ENCODE peak calls at places on chromosome 7, in six cellular contexts. T, I, P, K, E and V are unnamed samples.

GRCh38 chr7:154304231-154304630 is 252.0 kb downstream of the DPP6 start:
- DNase-seq in T (no peak), I (no peak), E (no peak), K (no peak), P (no peak), V (no peak)

GRCh38 chr7:216360-217300 is 24.3 kb downstream of the FAM20C start:
- DNase-seq in T (no peak), K (no peak), P (no peak), E (peak; percentile 89), I (no peak), V (no peak)

GRCh38 chr7:48158404-48158803 is 12.9 kb upstream of the ABCA13 start:
- DNase-seq in E (no peak), T (no peak), I (no peak), K (no peak), P (no peak), V (no peak)

GRCh38 chr7:73341877-73342276 is 13.9 kb downstream of the FKBP6 start:
- DNase-seq in K (no peak), E (no peak), T (no peak), P (no peak), I (no peak), V (no peak)

GRCh38 chr7:71484381-71484780 is 352.4 kb downstream of the GALNT17 start:
- DNase-seq in P (no peak), E (no peak), I (no peak), T (no peak), K (no peak), V (no peak)

GRCh38 chr7:921581-922333 is 32.7 kb downstream of the ADAP1 start:
- DNase-seq in K (no peak), E (peak; percentile 78), I (no peak), P (no peak), T (no peak), V (no peak)

GRCh38 chr7:1844956-1845390 is 174.9 kb downstream of the ELFN1 start:
- DNase-seq in K (no peak), I (no peak), T (no peak), P (no peak), E (peak; percentile 78), V (no peak)

GRCh38 chr7:2518101-2518500 is 1.5 kb upstream of the LFNG start:
- DNase-seq in E (no peak), I (no peak), K (peak; percentile 96), P (no peak), T (no peak), V (peak; percentile 89)

GRCh38 chr7:80918909-80919721 is at the start of gene SEMA3C:
- DNase-seq in E (peak; percentile 97), K (peak; percentile 74), T (peak; percentile 34), I (peak; percentile 75), P (no peak), V (peak; percentile 81)